ENCODE peak calls at places on chromosome 22, in eight cellular contexts. N is heart left ventricle, I is ascending aorta, M is astrocyte, V is esophagus muscularis mucosa, Q is psoas muscle, T is endodermal cell, H is lung. J is an unnamed sample. For H3K4me1 and H3K36me3, the result is how much of the 10 kb centered on the place peaks cover.

GRCh38 chr22:46303347-46303965 is 6.8 kb downstream of the GTSE1 start:
- DNase-seq in N (no peak), I (no peak), M (peak), V (no peak), Q (no peak), T (no peak), H (no peak), J (peak)

GRCh38 chr22:48785792-48786678 is 1041.6 kb downstream of the BRD1 start:
- DNase-seq in N (no peak), I (no peak), M (no peak), V (peak), Q (no peak), T (peak), H (peak), J (no peak)

GRCh38 chr22:18057568-18058209 is 20.1 kb upstream of the PEX26 start:
- DNase-seq in N (peak), I (peak), M (peak), V (peak), Q (peak), T (no peak), H (peak), J (peak)

GRCh38 chr22:43848366-43849171 is 13.7 kb downstream of the SULT4A1 start:
- DNase-seq in N (no peak), I (peak), M (peak), V (no peak), Q (no peak), T (peak), H (no peak), J (peak)

GRCh38 chr22:42881298-42881697 is 24.2 kb upstream of the ARFGAP3 start:
- DNase-seq in N (no peak), I (no peak), M (no peak), V (no peak), Q (no peak), T (no peak), H (no peak), J (no peak)

GRCh38 chr22:50523806-50524663 is 1.4 kb downstream of the SCO2 start:
- DNase-seq in N (peak), I (no peak), M (no peak), V (no peak), Q (no peak), T (no peak), H (no peak), J (no peak)

GRCh38 chr22:43990044-43990443 is 34.1 kb upstream of the PARVB start:
- DNase-seq in N (no peak), I (no peak), M (no peak), V (no peak), Q (no peak), T (no peak), H (no peak), J (no peak)

GRCh38 chr22:39173050-39173706 is 20.7 kb upstream of the CBX7 start:
- DNase-seq in N (no peak), I (peak), M (no peak), V (no peak), Q (no peak), T (peak), H (no peak), J (no peak)

GRCh38 chr22:45506961-45507360 is 4.3 kb downstream of the FBLN1 start:
- DNase-seq in N (no peak), I (no peak), M (no peak), V (no peak), Q (no peak), T (peak), H (no peak), J (no peak)

GRCh38 chr22:35681454-35682050 is 33.3 kb downstream of the APOL6 start:
- DNase-seq in N (no peak), I (no peak), M (no peak), V (no peak), Q (no peak), T (no peak), H (no peak), J (no peak)

GRCh38 chr22:50722048-50722701 is 15.8 kb upstream of the ACR start:
- DNase-seq in N (no peak), I (no peak), M (no peak), V (no peak), Q (no peak), T (no peak), H (no peak), J (no peak)

DNA sequence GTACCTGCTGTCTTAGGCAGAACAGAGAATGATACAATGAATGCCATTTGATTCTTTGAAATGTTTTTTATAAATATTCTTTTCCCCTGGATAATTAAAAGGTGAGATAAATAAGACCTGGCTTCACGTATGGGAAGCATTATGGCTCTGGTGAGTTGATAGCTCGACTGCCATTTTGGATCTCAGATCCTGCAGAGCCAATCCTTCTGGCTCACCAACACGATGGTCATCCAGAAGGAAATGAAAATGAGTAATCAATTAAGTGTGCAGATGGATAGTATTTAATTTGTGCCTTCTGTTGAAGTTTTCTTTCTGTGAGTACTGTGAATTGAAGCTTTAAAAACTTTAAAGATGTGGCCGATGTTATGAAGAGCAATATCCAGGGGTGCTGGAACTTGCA is 2.7 kb downstream of the TNRC6B start:
- DNase-seq in N (no peak), I (no peak), M (no peak), V (no peak), Q (no peak), T (no peak), H (no peak), J (peak)
- H3K4me1 ChIP-seq in N (half or more), I (under half), M (under half), V (half or more), Q (half or more), T (under half), H (under half), J (half or more)

GRCh38 chr22:31776231-31776630 is 22.4 kb downstream of the DEPDC5 start:
- DNase-seq in N (no peak), I (no peak), M (no peak), V (no peak), Q (no peak), T (no peak), H (no peak), J (no peak)
- H3K36me3 ChIP-seq in N (half or more), I (under half), M (under half), V (under half), Q (under half), T (under half), H (under half), J (half or more)

GRCh38 chr22:20464096-20464614 is 26.5 kb upstream of the SCARF2 start:
- DNase-seq in N (no peak), I (no peak), M (no peak), V (no peak), Q (no peak), T (no peak), H (no peak), J (no peak)
- H3K4me3 ChIP-seq in N (no peak), I (no peak), M (no peak), V (no peak), Q (no peak), T (no peak), H (no peak), J (no peak)

GRCh38 chr22:24141586-24141985 is 39.7 kb upstream of the SUSD2 start:
- DNase-seq in N (no peak), I (no peak), M (no peak), V (no peak), Q (no peak), T (no peak), H (no peak), J (no peak)
- H3K4me1 ChIP-seq in N (half or more), I (half or more), M (under half), V (half or more), Q (under half), T (under half), H (under half), J (under half)

J was measured in adipocyte.